ENCODE peak calls at places on chromosome 18, in five cellular contexts. Z, S, Y, F and O are unnamed samples.

GRCh38 chr18:79548621-79548985 is 131.0 kb upstream of the CTDP1 start:
- DNase-seq in Z (no peak), F (no peak), S (peak; percentile 20), Y (no peak), O (no peak)

GRCh38 chr18:67608909-67609308 is 92.4 kb upstream of the DSEL start:
- DNase-seq in Y (no peak), S (no peak), Z (no peak), F (peak; percentile 76), O (no peak)

GRCh38 chr18:10912790-10913560 is 236.4 kb downstream of the PIEZO2 start:
- DNase-seq in Y (no peak), S (no peak), F (peak; percentile 87), Z (no peak), O (no peak)

GRCh38 chr18:79513381-79514081 is 117.8 kb downstream of the NFATC1 start:
- DNase-seq in S (peak; percentile 18), F (no peak), Y (no peak), Z (no peak), O (no peak)

GRCh38 chr18:79628416-79629248 is 51.0 kb upstream of the CTDP1 start:
- DNase-seq in Z (no peak), F (no peak), Y (no peak), S (no peak), O (no peak)

GRCh38 chr18:63157293-63158011 is 162.1 kb downstream of the BCL2 start:
- DNase-seq in F (no peak), S (no peak), Y (no peak), Z (no peak), O (peak; percentile 88)

GRCh38 chr18:71799016-71799673 is 745.0 kb downstream of the CBLN2 start:
- DNase-seq in Z (no peak), Y (peak; percentile 14), F (peak; percentile 25), S (no peak), O (no peak)

GRCh38 chr18:55322176-55322735 is 265.7 kb downstream of the TCF4 start:
- DNase-seq in Z (no peak), S (peak; percentile 49), F (peak; percentile 93), Y (peak; percentile 82), O (peak; percentile 95)

GRCh38 chr18:77702686-77703085 is 453.0 kb downstream of the GALR1 start:
- DNase-seq in Y (peak; percentile 29), F (no peak), S (no peak), Z (no peak), O (peak; percentile 63)

GRCh38 chr18:45825258-45825744 is at the start of gene SIGLEC15:
- DNase-seq in S (no peak), Z (no peak), Y (no peak), F (no peak), O (no peak)

GRCh38 chr18:5417342-5417741 is 121.8 kb upstream of the ZBTB14 start:
- DNase-seq in S (no peak), Y (no peak), F (no peak), Z (no peak), O (no peak)

GRCh38 chr18:24630346-24630880 is 170.0 kb downstream of the HRH4 start:
- DNase-seq in Z (no peak), S (no peak), Y (no peak), F (no peak), O (no peak)

GRCh38 chr18:22847392-22847791 is 85.7 kb upstream of the RBBP8 start:
- DNase-seq in S (no peak), Z (no peak), Y (no peak), F (peak; percentile 74), O (peak; percentile 39)

GRCh38 chr18:12744103-12744502 is 41.3 kb downstream of the PSMG2 start:
- DNase-seq in S (no peak), F (peak; percentile 50), Z (no peak), Y (peak; percentile 78), O (peak; percentile 84)

GRCh38 chr18:79784965-79785770 is 12.6 kb upstream of the KCNG2 start:
- DNase-seq in Z (no peak), Y (no peak), S (no peak), F (no peak), O (peak; percentile 81)

GRCh38 chr18:10101293-10101701 is 187.5 kb downstream of the VAPA start:
- DNase-seq in S (no peak), Z (no peak), Y (no peak), F (peak; percentile 47), O (no peak)

GRCh38 chr18:26405190-26405781 is 143.1 kb downstream of the KCTD1 start:
- DNase-seq in Z (no peak), F (peak; percentile 19), Y (peak; percentile 61), S (peak; percentile 48), O (peak; percentile 74)